ENCODE peak calls at places on chromosome 20, in four cellular contexts. R is ovary, K is fibroblast of lung, Q is H9. I is an unnamed sample.

GRCh38 chr20:57622579-57623381 is 2.6 kb upstream of the ZBP1 start:
- DNase-seq in R (peak; percentile 47), K (peak; percentile 79), Q (peak; percentile 77), I (peak; percentile 76)

GRCh38 chr20:4951299-4951698 is 50.0 kb downstream of the SLC23A2 start:
- DNase-seq in R (no peak), K (peak; percentile 92), Q (no peak), I (no peak)

GRCh38 chr20:10074513-10074912 is 39.7 kb downstream of the ANKEF1 start:
- DNase-seq in R (no peak), K (peak; percentile 95), Q (no peak), I (no peak)

GRCh38 chr20:8360035-8360434 is 228.0 kb downstream of the PLCB1 start:
- DNase-seq in R (no peak), K (no peak), Q (no peak), I (no peak)

GRCh38 chr20:18388860-18389259 is 78.0 kb downstream of the DZANK1 start:
- DNase-seq in R (no peak), K (peak; percentile 77), Q (no peak), I (no peak)

GRCh38 chr20:40332167-40332566 is 356.9 kb downstream of the MAFB start:
- DNase-seq in R (no peak), K (no peak), Q (no peak), I (no peak)

GRCh38 chr20:40006168-40006860 is 682.7 kb downstream of the MAFB start:
- DNase-seq in R (no peak), K (no peak), Q (no peak), I (no peak)

GRCh38 chr20:52619671-52620070 is 352.5 kb upstream of the TSHZ2 start:
- DNase-seq in R (no peak), K (no peak), Q (no peak), I (no peak)

GRCh38 chr20:17636523-17637412 is 45.3 kb downstream of the RRBP1 start:
- DNase-seq in R (no peak), K (no peak), Q (peak; percentile 80), I (no peak)

GRCh38 chr20:14067631-14068030 is 72.3 kb downstream of the MACROD2 start:
- DNase-seq in R (no peak), K (no peak), Q (no peak), I (no peak)

GRCh38 chr20:5654557-5654956 is 95.6 kb upstream of the SHLD1 start:
- DNase-seq in R (no peak), K (peak; percentile 93), Q (no peak), I (no peak)

GRCh38 chr20:49028684-49029083 is 17.4 kb upstream of the CSE1L start:
- DNase-seq in R (no peak), K (peak; percentile 33), Q (no peak), I (no peak)

GRCh38 chr20:11271319-11271718 is 597.5 kb upstream of the JAG1 start:
- DNase-seq in R (no peak), K (no peak), Q (peak; percentile 79), I (no peak)

GRCh38 chr20:41551011-41551705 is 67.0 kb downstream of the CHD6 start:
- DNase-seq in R (no peak), K (no peak), Q (no peak), I (no peak)

GRCh38 chr20:49813305-49813974 is 812 bp downstream of the SLC9A8 start:
- DNase-seq in R (no peak), K (no peak), Q (no peak), I (no peak)

GRCh38 chr20:41072099-41072798 is 43.6 kb downstream of the TOP1 start:
- DNase-seq in R (no peak), K (peak; percentile 91), Q (no peak), I (no peak)

GRCh38 chr20:50181344-50181743 is 9.3 kb upstream of the CEBPB start:
- DNase-seq in R (no peak), K (no peak), Q (no peak), I (no peak)

GRCh38 chr20:36624925-36625324 is 19.3 kb downstream of the RAB5IF start:
- DNase-seq in R (no peak), K (no peak), Q (no peak), I (no peak)

GRCh38 chr20:44403194-44404112 is 48.0 kb downstream of the HNF4A start:
- DNase-seq in R (no peak), K (no peak), Q (no peak), I (no peak)

GRCh38 chr20:11274137-11274536 is 600.3 kb upstream of the JAG1 start:
- DNase-seq in R (no peak), K (peak; percentile 62), Q (no peak), I (no peak)

GRCh38 chr20:20710847-20711315 is 1.6 kb downstream of the RALGAPA2 start:
- DNase-seq in R (no peak), K (no peak), Q (no peak), I (no peak)

GRCh38 chr20:11581271-11581670 is 336.4 kb upstream of the BTBD3 start:
- DNase-seq in R (no peak), K (no peak), Q (peak; percentile 45), I (no peak)

GRCh38 chr20:5153612-5154542 is 27.1 kb downstream of the CDS2 start:
- DNase-seq in R (no peak), K (peak; percentile 40), Q (no peak), I (no peak)

GRCh38 chr20:8664778-8665177 is 404.1 kb upstream of the PLCB4 start:
- DNase-seq in R (no peak), K (no peak), Q (no peak), I (no peak)

GRCh38 chr20:55216525-55217242 is 741.3 kb downstream of the DOK5 start:
- DNase-seq in R (no peak), K (peak; percentile 50), Q (no peak), I (no peak)

GRCh38 chr20:60408435-60408834 is 450.2 kb downstream of the CDH26 start:
- DNase-seq in R (no peak), K (no peak), Q (no peak), I (no peak)

GRCh38 chr20:32906871-32907495 is 48.3 kb downstream of the EFCAB8 start:
- DNase-seq in R (no peak), K (no peak), Q (no peak), I (no peak)

GRCh38 chr20:59063358-59064213 is 21.0 kb upstream of the PRELID3B start:
- DNase-seq in R (peak; percentile 26), K (peak; percentile 92), Q (no peak), I (no peak)

GRCh38 chr20:35820715-35821114 is 48.9 kb downstream of the PHF20 start:
- DNase-seq in R (no peak), K (peak; percentile 77), Q (no peak), I (no peak)

GRCh38 chr20:58718729-58719128 is 26.1 kb downstream of the NPEPL1 start:
- DNase-seq in R (peak; percentile 9), K (no peak), Q (peak; percentile 18), I (no peak)

GRCh38 chr20:37749620-37750403 is 56.0 kb downstream of the CTNNBL1 start:
- DNase-seq in R (no peak), K (no peak), Q (no peak), I (no peak)

GRCh38 chr20:57469418-57470211 is 55.3 kb downstream of the CTCFL start:
- DNase-seq in R (no peak), K (no peak), Q (no peak), I (no peak)

GRCh38 chr20:33733654-33734576 is 2.1 kb downstream of the ZNF341 start:
- DNase-seq in R (no peak), K (peak; percentile 58), Q (no peak), I (no peak)

GRCh38 chr20:20084296-20084752 is 32.0 kb downstream of the CFAP61 start:
- DNase-seq in R (no peak), K (no peak), Q (no peak), I (no peak)

GRCh38 chr20:53677447-53678314 is 84.0 kb upstream of the ZNF217 start:
- DNase-seq in R (no peak), K (peak; percentile 56), Q (peak; percentile 42), I (no peak)

GRCh38 chr20:51002633-51003032 is 20.3 kb downstream of the KCNG1 start:
- DNase-seq in R (no peak), K (no peak), Q (no peak), I (no peak)

GRCh38 chr20:24132246-24132645 is 143.7 kb upstream of the GGTLC1 start:
- DNase-seq in R (no peak), K (no peak), Q (no peak), I (no peak)

GRCh38 chr20:24131281-24131680 is 142.7 kb upstream of the GGTLC1 start:
- DNase-seq in R (no peak), K (no peak), Q (no peak), I (no peak)

GRCh38 chr20:24134284-24134683 is 145.7 kb upstream of the GGTLC1 start:
- DNase-seq in R (no peak), K (peak; percentile 4), Q (no peak), I (no peak)

GRCh38 chr20:24134930-24135329 is 146.4 kb upstream of the GGTLC1 start:
- DNase-seq in R (no peak), K (no peak), Q (no peak), I (no peak)

GRCh38 chr20:24131684-24132083 is 143.1 kb upstream of the GGTLC1 start:
- DNase-seq in R (no peak), K (no peak), Q (no peak), I (no peak)
- H3K4me1 ChIP-seq in R (no peaks in the 10 kb centered on the region), K (no peaks in the 10 kb centered on the region), Q (peaks cover 3% of the 10 kb centered on the region), I (no peaks in the 10 kb centered on the region)

GRCh38 chr20:31712112-31712553 is 10.5 kb downstream of the BCL2L1 start:
- DNase-seq in R (no peak), K (no peak), Q (no peak), I (no peak)

GRCh38 chr20:31711416-31712111 is 11.1 kb downstream of the BCL2L1 start:
- DNase-seq in R (no peak), K (no peak), Q (no peak), I (no peak)

GRCh38 chr20:31708839-31709534 is 13.7 kb downstream of the BCL2L1 start:
- DNase-seq in R (no peak), K (no peak), Q (no peak), I (no peak)

GRCh38 chr20:31709939-31710338 is 12.7 kb downstream of the BCL2L1 start:
- DNase-seq in R (no peak), K (no peak), Q (no peak), I (no peak)

GRCh38 chr20:31710423-31711250 is 12.0 kb downstream of the BCL2L1 start:
- DNase-seq in R (no peak), K (peak; percentile 44), Q (no peak), I (no peak)
- H3K27ac ChIP-seq in R (no peak overlapping the region), K (no peak overlapping the region), Q (no peak overlapping the region), I (no peak overlapping the region)

DNA sequence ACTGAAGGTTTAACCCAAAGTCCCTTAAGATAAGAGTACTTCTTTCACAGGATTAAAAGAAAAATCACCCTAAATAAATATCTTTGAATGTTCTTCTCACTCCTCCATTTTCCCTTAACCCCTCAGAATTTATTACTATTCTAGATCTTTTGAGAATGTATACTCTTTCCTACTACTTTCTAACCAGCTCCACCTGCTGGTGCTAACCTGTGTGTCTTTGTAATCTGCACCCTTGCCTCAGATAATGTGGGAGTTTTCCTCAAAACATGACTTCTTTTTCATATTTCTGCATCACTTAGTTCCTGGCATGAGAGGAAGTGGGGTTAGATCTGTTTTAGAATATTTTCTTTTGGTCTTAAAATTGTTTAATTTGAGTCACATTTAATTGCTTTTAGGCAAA is 394.2 kb downstream of the BMP2 start:
- DNase-seq in R (no peak), K (peak; percentile 5), Q (no peak), I (no peak)
- TF ChIP-seq CTCF in R (no peak), K (no peak), Q (peak; percentile 71), I (no peak)

GRCh38 chr20:62052842-62053464 is 12.7 kb downstream of the TAF4 start:
- DNase-seq in R (no peak), K (no peak), Q (no peak), I (no peak)

GRCh38 chr20:62053465-62054196 is 12.1 kb downstream of the TAF4 start:
- DNase-seq in R (no peak), K (no peak), Q (no peak), I (no peak)

GRCh38 chr20:62051901-62052255 is 13.8 kb downstream of the TAF4 start:
- DNase-seq in R (no peak), K (no peak), Q (no peak), I (no peak)

GRCh38 chr20:62051166-62051900 is 14.3 kb downstream of the TAF4 start:
- DNase-seq in R (peak; percentile 35), K (no peak), Q (no peak), I (no peak)

GRCh38 chr20:62052336-62052841 is 13.3 kb downstream of the TAF4 start:
- DNase-seq in R (no peak), K (no peak), Q (no peak), I (no peak)
- H3K4me1 ChIP-seq in R (peaks cover 12% of the 10 kb centered on the region), K (no peaks in the 10 kb centered on the region), Q (no peaks in the 10 kb centered on the region), I (peaks cover 11% of the 10 kb centered on the region)